ENCODE peak calls at places on chromosomes 2 and 18, in nine cellular contexts. One of them, this sample, is unnamed.

GRCh38 chr2:33373986-33374385 is 102.5 kb upstream of the RASGRP3 start:
- DNase-seq in cardiac fibroblast: peak
- DNase-seq in stimulated activated CD4-positive, alpha-beta T cell treated with anti-CD3 and anti-CD28 coated beads, TNF-alpha, amount 100 ng/mL, for 1 hour: no peak
- DNase-seq in mesothelial cell of epicardium: no peak
- DNase-seq in glomerular endothelial cell: no peak
- DNase-seq in GM23338: no peak
- DNase-seq in effector memory CD8-positive, alpha-beta T cell: no peak
- DNase-seq in HL-60: no peak
- DNase-seq in mammary epithelial cell: peak
- DNase-seq in this sample: no peak

GRCh38 chr2:233387667-233388528 is 33.6 kb downstream of the DGKD start:
- DNase-seq in cardiac fibroblast: peak
- DNase-seq in stimulated activated CD4-positive, alpha-beta T cell treated with anti-CD3 and anti-CD28 coated beads, TNF-alpha, amount 100 ng/mL, for 1 hour: no peak
- DNase-seq in mesothelial cell of epicardium: peak
- DNase-seq in glomerular endothelial cell: no peak
- DNase-seq in GM23338: no peak
- DNase-seq in effector memory CD8-positive, alpha-beta T cell: no peak
- DNase-seq in HL-60: no peak
- DNase-seq in mammary epithelial cell: no peak
- DNase-seq in this sample: peak

GRCh38 chr2:46298522-46299351 is 1.5 kb downstream of the EPAS1 start:
- DNase-seq in cardiac fibroblast: peak
- DNase-seq in stimulated activated CD4-positive, alpha-beta T cell treated with anti-CD3 and anti-CD28 coated beads, TNF-alpha, amount 100 ng/mL, for 1 hour: no peak
- DNase-seq in mesothelial cell of epicardium: no peak
- DNase-seq in glomerular endothelial cell: no peak
- DNase-seq in GM23338: peak
- DNase-seq in effector memory CD8-positive, alpha-beta T cell: peak
- DNase-seq in HL-60: no peak
- DNase-seq in mammary epithelial cell: peak
- DNase-seq in this sample: no peak

GRCh38 chr2:58893645-58894336 is 652.7 kb upstream of the FANCL start:
- DNase-seq in cardiac fibroblast: no peak
- DNase-seq in stimulated activated CD4-positive, alpha-beta T cell treated with anti-CD3 and anti-CD28 coated beads, TNF-alpha, amount 100 ng/mL, for 1 hour: no peak
- DNase-seq in mesothelial cell of epicardium: no peak
- DNase-seq in glomerular endothelial cell: no peak
- DNase-seq in GM23338: no peak
- DNase-seq in effector memory CD8-positive, alpha-beta T cell: no peak
- DNase-seq in HL-60: no peak
- DNase-seq in mammary epithelial cell: no peak
- DNase-seq in this sample: no peak

GRCh38 chr2:45380131-45380836 is 230.8 kb downstream of the SRBD1 start:
- DNase-seq in cardiac fibroblast: peak
- DNase-seq in stimulated activated CD4-positive, alpha-beta T cell treated with anti-CD3 and anti-CD28 coated beads, TNF-alpha, amount 100 ng/mL, for 1 hour: no peak
- DNase-seq in mesothelial cell of epicardium: no peak
- DNase-seq in glomerular endothelial cell: peak
- DNase-seq in GM23338: no peak
- DNase-seq in effector memory CD8-positive, alpha-beta T cell: no peak
- DNase-seq in HL-60: no peak
- DNase-seq in mammary epithelial cell: peak
- DNase-seq in this sample: no peak

GRCh38 chr2:46434851-46435273 is 44.5 kb upstream of the TMEM247 start:
- DNase-seq in cardiac fibroblast: no peak
- DNase-seq in stimulated activated CD4-positive, alpha-beta T cell treated with anti-CD3 and anti-CD28 coated beads, TNF-alpha, amount 100 ng/mL, for 1 hour: no peak
- DNase-seq in mesothelial cell of epicardium: no peak
- DNase-seq in glomerular endothelial cell: no peak
- DNase-seq in GM23338: peak
- DNase-seq in effector memory CD8-positive, alpha-beta T cell: no peak
- DNase-seq in HL-60: no peak
- DNase-seq in mammary epithelial cell: peak
- DNase-seq in this sample: no peak

GRCh38 chr2:200600549-200601212 is 14.9 kb downstream of the AOX1 start:
- DNase-seq in cardiac fibroblast: no peak
- DNase-seq in stimulated activated CD4-positive, alpha-beta T cell treated with anti-CD3 and anti-CD28 coated beads, TNF-alpha, amount 100 ng/mL, for 1 hour: no peak
- DNase-seq in mesothelial cell of epicardium: no peak
- DNase-seq in glomerular endothelial cell: no peak
- DNase-seq in GM23338: no peak
- DNase-seq in effector memory CD8-positive, alpha-beta T cell: no peak
- DNase-seq in HL-60: no peak
- DNase-seq in mammary epithelial cell: no peak
- DNase-seq in this sample: no peak

GRCh38 chr18:13621886-13622619 is 104.3 kb downstream of the FAM210A start:
- DNase-seq in cardiac fibroblast: no peak
- DNase-seq in stimulated activated CD4-positive, alpha-beta T cell treated with anti-CD3 and anti-CD28 coated beads, TNF-alpha, amount 100 ng/mL, for 1 hour: no peak
- DNase-seq in mesothelial cell of epicardium: no peak
- DNase-seq in glomerular endothelial cell: no peak
- DNase-seq in GM23338: no peak
- DNase-seq in effector memory CD8-positive, alpha-beta T cell: no peak
- DNase-seq in HL-60: no peak
- DNase-seq in mammary epithelial cell: no peak
- DNase-seq in this sample: no peak

GRCh38 chr2:235206980-235207579 is 255.3 kb downstream of the SH3BP4 start:
- DNase-seq in cardiac fibroblast: no peak
- DNase-seq in stimulated activated CD4-positive, alpha-beta T cell treated with anti-CD3 and anti-CD28 coated beads, TNF-alpha, amount 100 ng/mL, for 1 hour: no peak
- DNase-seq in mesothelial cell of epicardium: no peak
- DNase-seq in glomerular endothelial cell: no peak
- DNase-seq in GM23338: no peak
- DNase-seq in effector memory CD8-positive, alpha-beta T cell: no peak
- DNase-seq in HL-60: no peak
- DNase-seq in mammary epithelial cell: no peak
- DNase-seq in this sample: peak

GRCh38 chr2:173401716-173402326 is 47.1 kb downstream of the CDCA7 start:
- DNase-seq in cardiac fibroblast: peak
- DNase-seq in stimulated activated CD4-positive, alpha-beta T cell treated with anti-CD3 and anti-CD28 coated beads, TNF-alpha, amount 100 ng/mL, for 1 hour: no peak
- DNase-seq in mesothelial cell of epicardium: no peak
- DNase-seq in glomerular endothelial cell: no peak
- DNase-seq in GM23338: peak
- DNase-seq in effector memory CD8-positive, alpha-beta T cell: no peak
- DNase-seq in HL-60: no peak
- DNase-seq in mammary epithelial cell: peak
- DNase-seq in this sample: no peak

GRCh38 chr18:29892960-29893558 is 1149.5 kb downstream of the DSC3 start:
- DNase-seq in cardiac fibroblast: peak
- DNase-seq in stimulated activated CD4-positive, alpha-beta T cell treated with anti-CD3 and anti-CD28 coated beads, TNF-alpha, amount 100 ng/mL, for 1 hour: no peak
- DNase-seq in mesothelial cell of epicardium: no peak
- DNase-seq in glomerular endothelial cell: no peak
- DNase-seq in GM23338: peak
- DNase-seq in effector memory CD8-positive, alpha-beta T cell: no peak
- DNase-seq in HL-60: no peak
- DNase-seq in mammary epithelial cell: no peak
- DNase-seq in this sample: no peak

GRCh38 chr2:208006833-208007232 is 18.5 kb downstream of the PLEKHM3 start:
- DNase-seq in cardiac fibroblast: peak
- DNase-seq in stimulated activated CD4-positive, alpha-beta T cell treated with anti-CD3 and anti-CD28 coated beads, TNF-alpha, amount 100 ng/mL, for 1 hour: no peak
- DNase-seq in mesothelial cell of epicardium: no peak
- DNase-seq in glomerular endothelial cell: no peak
- DNase-seq in GM23338: no peak
- DNase-seq in effector memory CD8-positive, alpha-beta T cell: no peak
- DNase-seq in HL-60: no peak
- DNase-seq in mammary epithelial cell: peak
- DNase-seq in this sample: no peak

GRCh38 chr2:215607790-215608189 is 171.9 kb upstream of the FN1 start:
- DNase-seq in cardiac fibroblast: peak
- DNase-seq in stimulated activated CD4-positive, alpha-beta T cell treated with anti-CD3 and anti-CD28 coated beads, TNF-alpha, amount 100 ng/mL, for 1 hour: no peak
- DNase-seq in mesothelial cell of epicardium: no peak
- DNase-seq in glomerular endothelial cell: no peak
- DNase-seq in GM23338: no peak
- DNase-seq in effector memory CD8-positive, alpha-beta T cell: no peak
- DNase-seq in HL-60: no peak
- DNase-seq in mammary epithelial cell: no peak
- DNase-seq in this sample: no peak

GRCh38 chr18:60506682-60507081 is 134.1 kb upstream of the MC4R start:
- DNase-seq in cardiac fibroblast: no peak
- DNase-seq in stimulated activated CD4-positive, alpha-beta T cell treated with anti-CD3 and anti-CD28 coated beads, TNF-alpha, amount 100 ng/mL, for 1 hour: no peak
- DNase-seq in mesothelial cell of epicardium: no peak
- DNase-seq in glomerular endothelial cell: no peak
- DNase-seq in GM23338: no peak
- DNase-seq in effector memory CD8-positive, alpha-beta T cell: no peak
- DNase-seq in HL-60: no peak
- DNase-seq in mammary epithelial cell: no peak
- DNase-seq in this sample: no peak

GRCh38 chr2:229129738-229130371 is 141.2 kb downstream of the PID1 start:
- DNase-seq in cardiac fibroblast: peak
- DNase-seq in stimulated activated CD4-positive, alpha-beta T cell treated with anti-CD3 and anti-CD28 coated beads, TNF-alpha, amount 100 ng/mL, for 1 hour: no peak
- DNase-seq in mesothelial cell of epicardium: no peak
- DNase-seq in glomerular endothelial cell: no peak
- DNase-seq in GM23338: no peak
- DNase-seq in effector memory CD8-positive, alpha-beta T cell: no peak
- DNase-seq in HL-60: no peak
- DNase-seq in mammary epithelial cell: peak
- DNase-seq in this sample: no peak

GRCh38 chr18:79766308-79766707 is 31.4 kb upstream of the KCNG2 start:
- DNase-seq in cardiac fibroblast: no peak
- DNase-seq in stimulated activated CD4-positive, alpha-beta T cell treated with anti-CD3 and anti-CD28 coated beads, TNF-alpha, amount 100 ng/mL, for 1 hour: no peak
- DNase-seq in mesothelial cell of epicardium: no peak
- DNase-seq in glomerular endothelial cell: no peak
- DNase-seq in GM23338: no peak
- DNase-seq in effector memory CD8-positive, alpha-beta T cell: no peak
- DNase-seq in HL-60: no peak
- DNase-seq in mammary epithelial cell: no peak
- DNase-seq in this sample: no peak

GRCh38 chr18:26327062-26327461 is 100.8 kb downstream of the TAF4B start:
- DNase-seq in cardiac fibroblast: no peak
- DNase-seq in stimulated activated CD4-positive, alpha-beta T cell treated with anti-CD3 and anti-CD28 coated beads, TNF-alpha, amount 100 ng/mL, for 1 hour: no peak
- DNase-seq in mesothelial cell of epicardium: no peak
- DNase-seq in glomerular endothelial cell: no peak
- DNase-seq in GM23338: no peak
- DNase-seq in effector memory CD8-positive, alpha-beta T cell: no peak
- DNase-seq in HL-60: no peak
- DNase-seq in mammary epithelial cell: peak
- DNase-seq in this sample: no peak

GRCh38 chr2:157500334-157500733 is 56.4 kb upstream of the CYTIP start:
- DNase-seq in cardiac fibroblast: no peak
- DNase-seq in stimulated activated CD4-positive, alpha-beta T cell treated with anti-CD3 and anti-CD28 coated beads, TNF-alpha, amount 100 ng/mL, for 1 hour: no peak
- DNase-seq in mesothelial cell of epicardium: no peak
- DNase-seq in glomerular endothelial cell: no peak
- DNase-seq in GM23338: no peak
- DNase-seq in effector memory CD8-positive, alpha-beta T cell: no peak
- DNase-seq in HL-60: no peak
- DNase-seq in mammary epithelial cell: peak
- DNase-seq in this sample: no peak

GRCh38 chr18:46639386-46639785 is 17.6 kb downstream of the LOXHD1 start:
- DNase-seq in cardiac fibroblast: no peak
- DNase-seq in stimulated activated CD4-positive, alpha-beta T cell treated with anti-CD3 and anti-CD28 coated beads, TNF-alpha, amount 100 ng/mL, for 1 hour: no peak
- DNase-seq in mesothelial cell of epicardium: no peak
- DNase-seq in glomerular endothelial cell: no peak
- DNase-seq in GM23338: no peak
- DNase-seq in effector memory CD8-positive, alpha-beta T cell: no peak
- DNase-seq in HL-60: no peak
- DNase-seq in mammary epithelial cell: no peak
- DNase-seq in this sample: no peak

GRCh38 chr2:134081238-134081637 is 172.6 kb upstream of the MGAT5 start:
- DNase-seq in cardiac fibroblast: no peak
- DNase-seq in stimulated activated CD4-positive, alpha-beta T cell treated with anti-CD3 and anti-CD28 coated beads, TNF-alpha, amount 100 ng/mL, for 1 hour: no peak
- DNase-seq in mesothelial cell of epicardium: no peak
- DNase-seq in glomerular endothelial cell: no peak
- DNase-seq in GM23338: no peak
- DNase-seq in effector memory CD8-positive, alpha-beta T cell: no peak
- DNase-seq in HL-60: no peak
- DNase-seq in mammary epithelial cell: no peak
- DNase-seq in this sample: no peak

GRCh38 chr2:124112966-124113365 is 87.9 kb downstream of the CNTNAP5 start:
- DNase-seq in cardiac fibroblast: peak
- DNase-seq in stimulated activated CD4-positive, alpha-beta T cell treated with anti-CD3 and anti-CD28 coated beads, TNF-alpha, amount 100 ng/mL, for 1 hour: no peak
- DNase-seq in mesothelial cell of epicardium: no peak
- DNase-seq in glomerular endothelial cell: peak
- DNase-seq in GM23338: no peak
- DNase-seq in effector memory CD8-positive, alpha-beta T cell: no peak
- DNase-seq in HL-60: no peak
- DNase-seq in mammary epithelial cell: peak
- DNase-seq in this sample: no peak

GRCh38 chr18:62802523-62802922 is 87.2 kb downstream of the PHLPP1 start:
- DNase-seq in cardiac fibroblast: peak
- DNase-seq in stimulated activated CD4-positive, alpha-beta T cell treated with anti-CD3 and anti-CD28 coated beads, TNF-alpha, amount 100 ng/mL, for 1 hour: no peak
- DNase-seq in mesothelial cell of epicardium: no peak
- DNase-seq in glomerular endothelial cell: no peak
- DNase-seq in GM23338: no peak
- DNase-seq in effector memory CD8-positive, alpha-beta T cell: no peak
- DNase-seq in HL-60: no peak
- DNase-seq in mammary epithelial cell: no peak
- DNase-seq in this sample: no peak